ENCODE peak calls at places on chromosomes 12 and 14, in seven cellular contexts. Q is progenitor cell of endocrine pancreas; T is AG09309; H is stimulated activated CD8-positive, alpha-beta memory T cell treated with anti-CD3 and anti-CD28 coated beads, Interleukin-4, amount 100 ng/mL, for 24 hours; W is activated effector memory CD4-positive, alpha-beta T cell treated with Interleukin-2 at 50 U/mL for 16 hours; A is non-pigmented ciliary epithelial cell; S is DMS153. I is an unnamed sample.

GRCh38 chr14:69013943-69014782 is 35.1 kb upstream of the ACTN1 start:
- DNase-seq in Q (no peak), W (no peak), T (no peak), H (no peak), A (no peak), S (peak; percentile 71), I (no peak)

GRCh38 chr14:35416108-35416750 is 11.7 kb upstream of the NFKBIA start:
- DNase-seq in T (no peak), H (peak; percentile 67), S (no peak), A (no peak), W (no peak), Q (no peak), I (no peak)

GRCh38 chr12:62190921-62191746 is 69.1 kb upstream of the USP15 start:
- DNase-seq in S (no peak), A (no peak), Q (peak; percentile 10), H (no peak), W (peak; percentile 2), T (no peak), I (peak; percentile 71)

GRCh38 chr12:79552186-79552585 is 138.6 kb downstream of the PAWR start:
- DNase-seq in W (no peak), T (no peak), S (no peak), A (no peak), Q (no peak), H (no peak), I (no peak)

GRCh38 chr12:104698871-104699270 is 242.1 kb downstream of the CHST11 start:
- DNase-seq in H (no peak), Q (no peak), T (no peak), S (no peak), W (no peak), A (no peak), I (no peak)

GRCh38 chr12:119229837-119230236 is 51.1 kb downstream of the HSPB8 start:
- DNase-seq in Q (peak; percentile 36), S (no peak), W (no peak), H (no peak), A (no peak), T (no peak), I (peak; percentile 34)

GRCh38 chr12:1798734-1799067 is 21.7 kb upstream of the LRTM2 start:
- DNase-seq in A (no peak), T (no peak), H (no peak), S (no peak), W (no peak), Q (no peak), I (no peak)

GRCh38 chr12:57342207-57342691 is 88.6 kb downstream of the R3HDM2 start:
- DNase-seq in H (no peak), W (no peak), T (peak; percentile 5), S (no peak), A (no peak), Q (no peak), I (peak; percentile 21)

GRCh38 chr14:31051023-31051422 is 24.8 kb upstream of the STRN3 start:
- DNase-seq in T (no peak), W (no peak), A (no peak), H (no peak), S (no peak), Q (no peak), I (no peak)

GRCh38 chr14:68182492-68182891 is 362.9 kb downstream of the RAD51B start:
- DNase-seq in H (no peak), T (no peak), W (no peak), A (no peak), S (no peak), Q (no peak), I (no peak)

GRCh38 chr12:30041096-30041495 is 257.4 kb upstream of the TMTC1 start:
- DNase-seq in Q (no peak), T (no peak), H (no peak), A (no peak), W (no peak), S (no peak), I (no peak)

GRCh38 chr14:35965425-35965824 is 139.3 kb downstream of the BRMS1L start:
- DNase-seq in Q (no peak), H (no peak), W (no peak), S (no peak), T (no peak), A (no peak), I (no peak)

GRCh38 chr12:75979181-75979580 is 52.4 kb downstream of the PHLDA1 start:
- DNase-seq in W (peak; percentile 12), A (no peak), H (no peak), Q (no peak), S (no peak), T (no peak), I (no peak)

GRCh38 chr14:51792819-51793218 is 67.6 kb upstream of the GNG2 start:
- DNase-seq in A (no peak), T (no peak), W (no peak), Q (no peak), H (no peak), S (no peak), I (no peak)

GRCh38 chr12:49637401-49637800 is 14.0 kb downstream of the PRPF40B start:
- DNase-seq in A (no peak), T (no peak), S (peak; percentile 19), W (no peak), Q (no peak), H (no peak), I (no peak)

GRCh38 chr12:46159239-46159901 is 109.5 kb downstream of the SLC38A1 start:
- DNase-seq in H (no peak), W (no peak), A (no peak), Q (no peak), S (no peak), T (no peak), I (no peak)

GRCh38 chr12:62695696-62696095 is 229.1 kb downstream of the MON2 start:
- DNase-seq in S (no peak), Q (no peak), H (no peak), T (no peak), W (no peak), A (no peak), I (no peak)